ENCODE peak calls at places on chromosome 15, in six cellular contexts. B is K562, I is GM12878, K is SK-N-SH, F is H1, O is HepG2. Y is an unnamed sample.

GRCh38 chr15:39869251-39869650 is 50.8 kb downstream of the GPR176 start:
- DNase-seq in B (no peak), I (no peak), K (no peak), F (no peak), O (no peak), Y (no peak)

GRCh38 chr15:19992428-19992827 is 549.2 kb downstream of the GOLGA6L6 start:
- DNase-seq in B (no peak), I (no peak), K (no peak), F (no peak), O (no peak), Y (no peak)

GRCh38 chr15:41205315-41205714 is 25.2 kb downstream of the EXD1 start:
- DNase-seq in B (no peak), I (no peak), K (no peak), F (no peak), O (no peak), Y (no peak)

GRCh38 chr15:80514071-80514780 is 110.0 kb downstream of the ARNT2 start:
- DNase-seq in B (no peak), I (no peak), K (no peak), F (no peak), O (no peak), Y (no peak)

GRCh38 chr15:62887113-62887570 is 155.4 kb upstream of the TPM1 start:
- DNase-seq in B (no peak), I (no peak), K (peak), F (no peak), O (no peak), Y (no peak)

GRCh38 chr15:43941555-43941954 is 114.8 kb downstream of the WDR76 start:
- DNase-seq in B (no peak), I (no peak), K (no peak), F (no peak), O (no peak), Y (no peak)

GRCh38 chr15:95468820-95469219 is 861.7 kb upstream of the NR2F2 start:
- DNase-seq in B (no peak), I (no peak), K (no peak), F (no peak), O (no peak), Y (no peak)

GRCh38 chr15:77162872-77163633 is 92.1 kb upstream of the TSPAN3 start:
- DNase-seq in B (no peak), I (no peak), K (no peak), F (no peak), O (no peak), Y (no peak)

GRCh38 chr15:40234783-40235182 is 4.1 kb upstream of the PAK6 start:
- DNase-seq in B (no peak), I (no peak), K (no peak), F (no peak), O (no peak), Y (no peak)

GRCh38 chr15:33091983-33092688 is 102.4 kb downstream of the FMN1 start:
- DNase-seq in B (no peak), I (no peak), K (no peak), F (no peak), O (no peak), Y (no peak)

GRCh38 chr15:33915571-33916407 is 52.5 kb upstream of the CHRM5 start:
- DNase-seq in B (peak), I (no peak), K (no peak), F (no peak), O (peak), Y (no peak)

GRCh38 chr15:70099966-70100494 is 2.3 kb upstream of the TLE3 start:
- DNase-seq in B (peak), I (no peak), K (no peak), F (no peak), O (no peak), Y (no peak)

DNA sequence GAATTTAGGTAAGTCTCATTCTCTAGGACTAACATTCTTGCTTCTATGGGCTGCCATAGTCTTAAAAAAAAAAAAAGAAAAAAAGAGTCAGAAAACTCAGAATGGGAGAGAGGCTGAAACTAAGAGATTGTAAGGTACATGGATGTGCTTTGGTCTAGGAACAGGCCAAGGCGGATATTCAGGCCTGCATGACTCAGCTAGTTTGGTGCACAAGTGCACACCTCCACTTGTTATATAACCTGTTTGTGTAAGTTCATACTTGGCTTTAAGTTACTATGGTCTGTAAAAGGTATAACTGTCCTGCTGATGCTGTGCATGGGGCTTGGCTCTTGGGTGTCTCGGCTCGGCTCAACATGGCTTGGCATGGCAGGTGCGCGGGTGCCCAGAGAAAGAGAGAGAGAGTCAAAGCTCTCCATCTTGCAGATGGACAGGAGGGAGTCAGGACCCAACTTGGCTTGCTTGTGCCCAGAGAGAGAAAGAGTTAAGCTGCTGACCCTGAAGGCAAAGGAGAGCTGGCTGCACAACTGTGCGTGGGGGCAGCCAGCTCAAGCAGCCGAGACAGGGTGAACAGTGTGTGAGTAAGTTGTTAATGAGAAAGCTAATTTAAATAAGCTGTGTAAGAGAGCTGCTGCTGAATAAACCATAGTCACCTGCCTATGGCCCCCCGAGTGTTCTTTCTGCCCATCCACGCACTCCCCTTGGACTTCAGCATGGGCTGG is 31.4 kb upstream of the CHRNB4 start:
- DNase-seq in B (no peak), I (no peak), K (no peak), F (no peak), O (no peak), Y (peak)
- TF ChIP-seq CHD2 in B (no peak), I (no peak), K (no peak), F (no peak), O (no peak), Y (no peak)

GRCh38 chr15:71386005-71386404 is 270.7 kb downstream of the THSD4 start:
- DNase-seq in B (no peak), I (no peak), K (no peak), F (no peak), O (no peak), Y (no peak)

GRCh38 chr15:71384501-71384900 is 269.2 kb downstream of the THSD4 start:
- DNase-seq in B (no peak), I (no peak), K (no peak), F (no peak), O (no peak), Y (no peak)

GRCh38 chr15:71386448-71387236 is 271.4 kb downstream of the THSD4 start:
- DNase-seq in B (no peak), I (no peak), K (peak), F (no peak), O (no peak), Y (no peak)

GRCh38 chr15:71385469-71385868 is 270.2 kb downstream of the THSD4 start:
- DNase-seq in B (no peak), I (no peak), K (no peak), F (no peak), O (no peak), Y (no peak)

DNA sequence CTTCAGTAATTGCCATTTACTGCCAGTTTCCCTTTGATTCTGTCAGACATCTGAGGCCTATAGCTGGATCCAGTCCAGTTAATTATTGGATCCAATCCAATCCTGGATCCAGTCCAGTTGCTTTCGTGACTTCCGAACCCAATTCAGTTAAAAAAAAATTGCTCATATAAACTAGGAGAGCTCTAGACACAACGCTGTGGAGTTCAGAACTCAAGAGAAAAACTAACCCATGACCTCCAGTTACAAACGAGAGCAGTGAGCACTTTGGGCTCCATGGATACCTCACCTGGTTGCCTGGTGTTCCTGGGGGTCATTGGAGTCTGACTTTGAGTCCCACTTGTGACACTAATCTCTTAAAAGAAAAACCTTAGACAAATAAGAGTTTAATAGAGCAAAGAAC is 269.8 kb downstream of the THSD4 start:
- DNase-seq in B (no peak), I (no peak), K (no peak), F (no peak), O (no peak), Y (no peak)
- TF ChIP-seq CHD2 in B (no peak), I (no peak), K (no peak), F (no peak), O (no peak), Y (no peak)

DNA sequence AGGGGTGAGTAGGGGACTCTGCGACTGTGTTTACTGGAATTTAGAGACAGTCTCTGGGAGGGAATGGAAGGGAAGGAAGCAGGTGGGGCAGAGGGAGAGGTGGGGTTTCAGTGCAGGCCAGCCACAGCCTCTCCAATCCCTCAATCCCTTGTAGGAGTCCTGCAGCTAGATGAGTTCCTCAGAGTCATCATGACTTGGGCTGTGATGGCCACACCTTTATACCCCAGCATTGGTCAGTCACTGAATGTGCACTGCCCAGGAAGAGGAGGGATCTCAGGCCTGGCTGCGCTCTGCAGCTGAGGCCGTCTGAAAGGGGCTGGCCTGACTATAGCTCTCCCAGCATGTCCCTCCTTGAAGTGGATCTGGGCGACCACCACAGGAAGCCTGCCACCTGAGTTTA is 67.3 kb upstream of the GLCE start:
- DNase-seq in B (peak), I (no peak), K (no peak), F (no peak), O (no peak), Y (peak)
- TF ChIP-seq CHD2 in B (no peak), I (no peak), K (no peak), F (no peak), O (no peak), Y (no peak)

GRCh38 chr15:100033140-100033857 is 300.1 kb upstream of the LYSMD4 start:
- DNase-seq in B (no peak), I (no peak), K (no peak), F (no peak), O (no peak), Y (no peak)
- TF ChIP-seq CHD2 in B (no peak), I (no peak), K (no peak), F (no peak), O (no peak), Y (no peak)

DNA sequence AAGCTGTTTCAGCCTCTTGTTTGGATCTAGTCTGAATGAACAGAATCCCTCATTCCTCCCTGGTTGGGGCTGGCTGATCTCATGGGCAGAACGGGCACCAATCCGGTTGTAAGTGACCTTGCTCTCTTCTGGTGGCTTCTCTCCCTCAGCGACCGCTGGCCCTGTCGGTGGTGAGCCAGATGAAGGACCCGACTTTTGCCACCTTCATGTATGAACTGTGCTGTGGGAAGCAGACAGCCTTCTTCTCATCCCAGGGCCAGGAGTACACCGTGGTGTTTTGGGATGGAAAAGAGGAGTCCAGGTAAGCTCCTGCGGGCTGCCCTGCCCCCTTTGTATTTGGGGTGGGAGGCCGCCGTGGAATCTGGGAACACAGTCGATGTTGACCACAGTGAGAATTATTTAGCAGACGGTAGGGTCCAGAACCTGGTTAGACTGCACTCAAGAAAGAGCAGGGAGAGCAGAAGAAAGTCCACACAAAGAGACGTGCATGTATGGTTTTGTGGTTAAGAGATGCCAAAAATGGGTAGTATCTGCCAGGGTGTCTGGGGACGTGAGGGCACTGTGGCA is 138.8 kb downstream of the LRRK1 start:
- DNase-seq in B (no peak), I (no peak), K (peak), F (no peak), O (no peak), Y (no peak)
- TF ChIP-seq CHD2 in B (no peak), I (no peak), K (no peak), F (no peak), O (no peak), Y (no peak)

GRCh38 chr15:99145005-99145404 is 40.1 kb downstream of the SYNM start:
- DNase-seq in B (no peak), I (no peak), K (no peak), F (no peak), O (no peak), Y (no peak)
- TF ChIP-seq CHD2 in B (no peak), I (no peak), K (no peak), F (no peak), O (no peak), Y (no peak)

GRCh38 chr15:99981839-99982658 is 248.8 kb upstream of the LYSMD4 start:
- DNase-seq in B (no peak), I (no peak), K (peak), F (no peak), O (no peak), Y (no peak)
- TF ChIP-seq CHD2 in B (no peak), I (no peak), K (no peak), F (no peak), O (no peak), Y (no peak)